ENCODE peak calls at places on chromosome 12, in seven cellular contexts. One of them, this sample, is unnamed.

GRCh38 chr12:16606201-16606849 is 363 bp upstream of the LMO3 start:
- DNase-seq in aorta: peak; percentile 77
- DNase-seq in CD4-positive, CD25-positive, alpha-beta regulatory T cell: no peak
- DNase-seq in IMR-90: peak; percentile 27
- DNase-seq in neural progenitor cell: peak; percentile 58
- DNase-seq in K562: no peak
- DNase-seq in tibial nerve: peak; percentile 26
- DNase-seq in this sample: no peak

GRCh38 chr12:69024413-69024812 is 91.4 kb upstream of the CPM start:
- DNase-seq in neural progenitor cell: no peak
- DNase-seq in aorta: no peak
- DNase-seq in CD4-positive, CD25-positive, alpha-beta regulatory T cell: no peak
- DNase-seq in K562: no peak
- DNase-seq in tibial nerve: no peak
- DNase-seq in IMR-90: no peak
- DNase-seq in this sample: no peak

GRCh38 chr12:28027328-28027727 is 54.8 kb upstream of the PTHLH start:
- DNase-seq in neural progenitor cell: no peak
- DNase-seq in aorta: no peak
- DNase-seq in IMR-90: no peak
- DNase-seq in tibial nerve: no peak
- DNase-seq in K562: no peak
- DNase-seq in CD4-positive, CD25-positive, alpha-beta regulatory T cell: no peak
- DNase-seq in this sample: no peak

GRCh38 chr12:56991319-56991906 is 14.9 kb downstream of the ZBTB39 start:
- DNase-seq in IMR-90: no peak
- DNase-seq in K562: peak; percentile 60
- DNase-seq in CD4-positive, CD25-positive, alpha-beta regulatory T cell: no peak
- DNase-seq in aorta: no peak
- DNase-seq in tibial nerve: peak; percentile 20
- DNase-seq in neural progenitor cell: no peak
- DNase-seq in this sample: no peak

GRCh38 chr12:100186071-100186470 is 14.5 kb upstream of the ACTR6 start:
- DNase-seq in tibial nerve: no peak
- DNase-seq in CD4-positive, CD25-positive, alpha-beta regulatory T cell: no peak
- DNase-seq in K562: no peak
- DNase-seq in aorta: no peak
- DNase-seq in IMR-90: no peak
- DNase-seq in neural progenitor cell: no peak
- DNase-seq in this sample: no peak

GRCh38 chr12:116320839-116321238 is 43.3 kb upstream of the MED13L start:
- DNase-seq in IMR-90: peak; percentile 39
- DNase-seq in aorta: no peak
- DNase-seq in CD4-positive, CD25-positive, alpha-beta regulatory T cell: no peak
- DNase-seq in tibial nerve: no peak
- DNase-seq in neural progenitor cell: no peak
- DNase-seq in K562: no peak
- DNase-seq in this sample: no peak

GRCh38 chr12:113405687-113406086 is 2.0 kb upstream of the SDS start:
- DNase-seq in CD4-positive, CD25-positive, alpha-beta regulatory T cell: no peak
- DNase-seq in IMR-90: no peak
- DNase-seq in tibial nerve: no peak
- DNase-seq in aorta: no peak
- DNase-seq in neural progenitor cell: no peak
- DNase-seq in K562: no peak
- DNase-seq in this sample: no peak

GRCh38 chr12:77992760-77993159 is 162.1 kb downstream of the NAV3 start:
- DNase-seq in IMR-90: no peak
- DNase-seq in CD4-positive, CD25-positive, alpha-beta regulatory T cell: no peak
- DNase-seq in aorta: no peak
- DNase-seq in tibial nerve: no peak
- DNase-seq in neural progenitor cell: no peak
- DNase-seq in K562: no peak
- DNase-seq in this sample: no peak

GRCh38 chr12:93167841-93168492 is 209.8 kb upstream of the NUDT4 start:
- DNase-seq in CD4-positive, CD25-positive, alpha-beta regulatory T cell: no peak
- DNase-seq in neural progenitor cell: peak; percentile 84
- DNase-seq in aorta: no peak
- DNase-seq in IMR-90: no peak
- DNase-seq in K562: no peak
- DNase-seq in tibial nerve: no peak
- DNase-seq in this sample: no peak

GRCh38 chr12:115354007-115354452 is 670.1 kb upstream of the TBX3 start:
- DNase-seq in aorta: peak; percentile 84
- DNase-seq in IMR-90: peak; percentile 98
- DNase-seq in neural progenitor cell: no peak
- DNase-seq in CD4-positive, CD25-positive, alpha-beta regulatory T cell: no peak
- DNase-seq in tibial nerve: peak; percentile 75
- DNase-seq in K562: no peak
- DNase-seq in this sample: no peak

GRCh38 chr12:98388126-98388525 is 127.3 kb upstream of the TMPO start:
- DNase-seq in neural progenitor cell: no peak
- DNase-seq in tibial nerve: no peak
- DNase-seq in CD4-positive, CD25-positive, alpha-beta regulatory T cell: no peak
- DNase-seq in IMR-90: no peak
- DNase-seq in aorta: no peak
- DNase-seq in K562: no peak
- DNase-seq in this sample: no peak

GRCh38 chr12:116609715-116610114 is 50.5 kb downstream of the MAP1LC3B2 start:
- DNase-seq in CD4-positive, CD25-positive, alpha-beta regulatory T cell: peak; percentile 8
- DNase-seq in aorta: peak; percentile 51
- DNase-seq in tibial nerve: no peak
- DNase-seq in K562: peak; percentile 55
- DNase-seq in IMR-90: no peak
- DNase-seq in neural progenitor cell: peak; percentile 76
- DNase-seq in this sample: no peak

GRCh38 chr12:28409892-28410291 is 219.6 kb downstream of the CCDC91 start:
- DNase-seq in K562: no peak
- DNase-seq in IMR-90: peak; percentile 37
- DNase-seq in tibial nerve: no peak
- DNase-seq in neural progenitor cell: no peak
- DNase-seq in aorta: no peak
- DNase-seq in CD4-positive, CD25-positive, alpha-beta regulatory T cell: no peak
- DNase-seq in this sample: no peak

GRCh38 chr12:30613119-30613830 is 82.4 kb downstream of the IPO8 start:
- DNase-seq in neural progenitor cell: peak; percentile 40
- DNase-seq in aorta: no peak
- DNase-seq in K562: no peak
- DNase-seq in tibial nerve: no peak
- DNase-seq in CD4-positive, CD25-positive, alpha-beta regulatory T cell: no peak
- DNase-seq in IMR-90: peak; percentile 58
- DNase-seq in this sample: no peak

GRCh38 chr12:53701518-53702264 is 25.6 kb downstream of the CALCOCO1 start:
- DNase-seq in tibial nerve: peak; percentile 88
- DNase-seq in IMR-90: peak; percentile 66
- DNase-seq in aorta: peak; percentile 95
- DNase-seq in CD4-positive, CD25-positive, alpha-beta regulatory T cell: peak; percentile 68
- DNase-seq in neural progenitor cell: peak; percentile 80
- DNase-seq in K562: peak; percentile 76
- DNase-seq in this sample: peak; percentile 69

GRCh38 chr12:126030573-126030972 is 965.3 kb downstream of the AACS start:
- DNase-seq in CD4-positive, CD25-positive, alpha-beta regulatory T cell: no peak
- DNase-seq in tibial nerve: no peak
- DNase-seq in IMR-90: no peak
- DNase-seq in aorta: no peak
- DNase-seq in K562: no peak
- DNase-seq in neural progenitor cell: no peak
- DNase-seq in this sample: no peak

GRCh38 chr12:80778005-80778541 is 61.4 kb downstream of the MYF5 start:
- DNase-seq in neural progenitor cell: no peak
- DNase-seq in aorta: no peak
- DNase-seq in K562: no peak
- DNase-seq in tibial nerve: peak; percentile 42
- DNase-seq in CD4-positive, CD25-positive, alpha-beta regulatory T cell: no peak
- DNase-seq in IMR-90: peak; percentile 94
- DNase-seq in this sample: no peak

GRCh38 chr12:52768479-52769200 is 8.5 kb downstream of the KRT76 start:
- DNase-seq in neural progenitor cell: no peak
- DNase-seq in IMR-90: no peak
- DNase-seq in tibial nerve: no peak
- DNase-seq in aorta: no peak
- DNase-seq in K562: no peak
- DNase-seq in CD4-positive, CD25-positive, alpha-beta regulatory T cell: no peak
- DNase-seq in this sample: no peak

GRCh38 chr12:509494-509893 is 49.8 kb downstream of the B4GALNT3 start:
- DNase-seq in neural progenitor cell: peak; percentile 27
- DNase-seq in tibial nerve: no peak
- DNase-seq in K562: no peak
- DNase-seq in aorta: no peak
- DNase-seq in CD4-positive, CD25-positive, alpha-beta regulatory T cell: no peak
- DNase-seq in IMR-90: peak; percentile 29
- DNase-seq in this sample: no peak

DNA sequence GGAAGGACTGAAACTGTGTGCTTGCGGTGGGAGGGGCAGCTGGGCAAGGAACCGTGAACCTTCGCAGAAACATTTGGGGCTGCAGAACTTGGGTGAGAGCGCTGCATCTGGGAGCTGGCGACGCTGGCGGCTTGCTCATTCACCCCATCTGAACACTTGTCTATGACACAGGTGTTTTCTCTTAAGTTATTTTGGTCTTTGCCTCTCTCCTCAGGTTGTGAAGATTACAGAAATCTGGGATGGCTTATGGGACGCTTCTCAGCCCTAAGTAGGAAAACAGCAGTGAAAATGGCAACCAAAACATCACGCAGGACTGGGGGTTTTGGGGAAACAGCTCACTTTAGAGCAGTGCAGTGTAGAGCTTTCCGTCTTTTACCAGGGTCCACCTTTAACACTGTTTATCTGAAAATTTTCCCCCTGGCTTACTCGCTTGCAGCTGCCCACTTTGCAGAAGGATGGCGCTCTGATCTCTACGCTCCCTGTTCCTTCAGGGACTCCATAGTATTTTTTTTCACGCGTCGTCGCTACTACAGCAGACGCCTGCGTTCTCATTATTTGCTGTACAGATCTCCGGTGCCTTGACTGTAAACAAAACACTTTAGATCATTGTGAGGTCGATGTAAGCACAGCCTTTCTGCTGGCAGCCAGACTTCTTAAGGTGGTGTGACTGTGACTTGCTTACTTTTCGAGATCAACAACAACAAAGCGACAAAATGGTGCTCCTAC is 2.7 kb upstream of the CDKN1B start:
- DNase-seq in CD4-positive, CD25-positive, alpha-beta regulatory T cell: peak; percentile 80
- DNase-seq in neural progenitor cell: peak; percentile 53
- DNase-seq in tibial nerve: no peak
- DNase-seq in K562: peak; percentile 32
- DNase-seq in aorta: no peak
- DNase-seq in IMR-90: peak; percentile 45
- DNase-seq in this sample: peak; percentile 35
- H3K27ac ChIP-seq in CD4-positive, CD25-positive, alpha-beta regulatory T cell: peak overlapping the region; percentile 98
- H3K27ac ChIP-seq in neural progenitor cell: no peak overlapping the region
- H3K27ac ChIP-seq in tibial nerve: peak overlapping the region; percentile 99
- H3K27ac ChIP-seq in K562: peak overlapping the region; percentile 95
- H3K27ac ChIP-seq in aorta: peak overlapping the region; percentile 92
- H3K27ac ChIP-seq in IMR-90: peak overlapping the region; percentile 67
- H3K27ac ChIP-seq in this sample: peak overlapping the region; percentile 98

GRCh38 chr12:65818454-65819382 is 5.6 kb upstream of the HMGA2 start:
- DNase-seq in aorta: no peak
- DNase-seq in IMR-90: peak; percentile 65
- DNase-seq in neural progenitor cell: no peak
- DNase-seq in K562: no peak
- DNase-seq in tibial nerve: no peak
- DNase-seq in CD4-positive, CD25-positive, alpha-beta regulatory T cell: no peak
- DNase-seq in this sample: no peak
- H3K27me3 ChIP-seq in aorta: no peaks in the 10 kb centered on the region
- H3K27me3 ChIP-seq in IMR-90: no peaks in the 10 kb centered on the region
- H3K27me3 ChIP-seq in neural progenitor cell: no peaks in the 10 kb centered on the region
- H3K27me3 ChIP-seq in K562: peaks cover 5% of the 10 kb centered on the region
- H3K27me3 ChIP-seq in tibial nerve: peaks cover 34% of the 10 kb centered on the region
- H3K27me3 ChIP-seq in CD4-positive, CD25-positive, alpha-beta regulatory T cell: peaks cover 18% of the 10 kb centered on the region
- H3K27me3 ChIP-seq in this sample: no peaks in the 10 kb centered on the region

DNA sequence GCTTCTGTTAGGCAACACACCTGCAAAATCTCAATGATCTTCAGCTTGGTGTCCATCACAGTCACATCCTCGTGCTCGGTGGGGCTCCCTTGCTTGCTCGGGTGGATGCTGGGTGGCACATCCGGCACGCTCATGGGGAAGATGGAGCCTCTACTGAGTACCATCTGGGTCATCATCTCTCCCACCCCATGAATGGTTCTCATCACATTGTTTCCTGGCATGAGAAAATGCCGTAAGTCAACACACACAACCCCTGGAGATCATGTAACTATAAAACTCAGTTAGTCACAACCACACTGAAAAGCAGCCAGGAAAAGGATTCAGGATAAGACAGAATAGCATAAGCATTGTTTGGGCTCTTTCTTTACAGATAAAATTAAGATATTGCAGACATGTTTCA is 201.1 kb downstream of the ITPR2 start:
- DNase-seq in K562: no peak
- DNase-seq in tibial nerve: no peak
- DNase-seq in neural progenitor cell: no peak
- DNase-seq in IMR-90: peak; percentile 38
- DNase-seq in CD4-positive, CD25-positive, alpha-beta regulatory T cell: no peak
- DNase-seq in aorta: no peak
- DNase-seq in this sample: no peak
- H3K4me1 ChIP-seq in K562: no peaks in the 10 kb centered on the region
- H3K4me1 ChIP-seq in tibial nerve: peaks cover 6% of the 10 kb centered on the region
- H3K4me1 ChIP-seq in neural progenitor cell: peaks cover 3% of the 10 kb centered on the region
- H3K4me1 ChIP-seq in IMR-90: peaks cover 11% of the 10 kb centered on the region
- H3K4me1 ChIP-seq in CD4-positive, CD25-positive, alpha-beta regulatory T cell: no peaks in the 10 kb centered on the region
- H3K4me1 ChIP-seq in aorta: no peaks in the 10 kb centered on the region
- H3K4me1 ChIP-seq in this sample: no peaks in the 10 kb centered on the region

GRCh38 chr12:43863770-43864366 is 28.0 kb downstream of the TMEM117 start:
- DNase-seq in CD4-positive, CD25-positive, alpha-beta regulatory T cell: no peak
- DNase-seq in K562: no peak
- DNase-seq in IMR-90: no peak
- DNase-seq in neural progenitor cell: no peak
- DNase-seq in tibial nerve: no peak
- DNase-seq in aorta: no peak
- DNase-seq in this sample: no peak
- H3K27ac ChIP-seq in CD4-positive, CD25-positive, alpha-beta regulatory T cell: no peak overlapping the region
- H3K27ac ChIP-seq in K562: no peak overlapping the region
- H3K27ac ChIP-seq in IMR-90: no peak overlapping the region
- H3K27ac ChIP-seq in neural progenitor cell: no peak overlapping the region
- H3K27ac ChIP-seq in tibial nerve: no peak overlapping the region
- H3K27ac ChIP-seq in aorta: no peak overlapping the region
- H3K27ac ChIP-seq in this sample: no peak overlapping the region

GRCh38 chr12:65125247-65125646 is 4.1 kb upstream of the WIF1 start:
- DNase-seq in IMR-90: no peak
- DNase-seq in aorta: no peak
- DNase-seq in tibial nerve: no peak
- DNase-seq in K562: no peak
- DNase-seq in neural progenitor cell: no peak
- DNase-seq in CD4-positive, CD25-positive, alpha-beta regulatory T cell: no peak
- DNase-seq in this sample: no peak
- H3K27me3 ChIP-seq in IMR-90: peaks cover 42% of the 10 kb centered on the region
- H3K27me3 ChIP-seq in aorta: no peaks in the 10 kb centered on the region
- H3K27me3 ChIP-seq in tibial nerve: peaks cover 56% of the 10 kb centered on the region
- H3K27me3 ChIP-seq in K562: peaks cover 10% of the 10 kb centered on the region
- H3K27me3 ChIP-seq in neural progenitor cell: peaks cover 80% of the 10 kb centered on the region
- H3K27me3 ChIP-seq in CD4-positive, CD25-positive, alpha-beta regulatory T cell: peaks cover 43% of the 10 kb centered on the region
- H3K27me3 ChIP-seq in this sample: peaks cover 13% of the 10 kb centered on the region

DNA sequence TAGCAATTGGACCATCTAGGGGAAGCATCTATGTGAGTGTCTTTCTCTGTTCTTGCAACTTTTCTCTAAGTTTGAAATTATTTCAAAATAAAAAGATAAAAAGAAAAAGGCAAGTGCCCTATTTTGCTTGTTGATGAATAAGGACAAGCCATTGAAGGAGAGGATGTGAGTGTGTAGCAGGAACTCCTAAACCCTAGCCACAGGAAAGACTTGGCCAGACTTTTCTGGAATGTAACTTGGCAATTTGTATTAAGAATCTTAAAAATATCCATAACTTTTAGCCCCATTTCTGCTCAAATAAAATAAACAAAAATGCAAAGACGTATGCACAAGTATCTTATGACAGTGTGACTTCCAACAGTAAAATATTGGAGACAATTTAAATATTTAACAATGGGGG is 279.5 kb downstream of the CACNA1C start:
- DNase-seq in tibial nerve: no peak
- DNase-seq in neural progenitor cell: no peak
- DNase-seq in aorta: no peak
- DNase-seq in CD4-positive, CD25-positive, alpha-beta regulatory T cell: no peak
- DNase-seq in IMR-90: peak; percentile 76
- DNase-seq in K562: no peak
- DNase-seq in this sample: no peak
- H3K4me1 ChIP-seq in tibial nerve: no peaks in the 10 kb centered on the region
- H3K4me1 ChIP-seq in neural progenitor cell: peaks cover 10% of the 10 kb centered on the region
- H3K4me1 ChIP-seq in aorta: peaks cover 9% of the 10 kb centered on the region
- H3K4me1 ChIP-seq in CD4-positive, CD25-positive, alpha-beta regulatory T cell: no peaks in the 10 kb centered on the region
- H3K4me1 ChIP-seq in IMR-90: peaks cover 26% of the 10 kb centered on the region
- H3K4me1 ChIP-seq in K562: peaks cover 3% of the 10 kb centered on the region
- H3K4me1 ChIP-seq in this sample: no peaks in the 10 kb centered on the region

This sample was measured in CD8-positive, alpha-beta memory T cell.